ENCODE peak calls at places on chromosomes 13 and 19, in six cellular contexts. R is H9, D is mesenchymal stem cell, E is H1, G is IMR-90, X is trophoblast cell. T is an unnamed sample. For H3K4me1, the result is how much of the 10 kb centered on the place peaks cover.

GRCh38 chr13:49749852-49750251 is 42.6 kb downstream of the KPNA3 start:
- DNase-seq in R (no peak), D (peak), E (no peak), G (peak), X (no peak), T (no peak)

GRCh38 chr13:30713133-30713532 is 22.2 kb upstream of the ALOX5AP start:
- DNase-seq in R (no peak), D (peak), E (no peak), G (no peak), X (no peak), T (no peak)

GRCh38 chr13:64078480-64078936 is 2662.9 kb upstream of the PCDH20 start:
- DNase-seq in R (no peak), D (no peak), E (no peak), G (no peak), X (no peak), T (no peak)

GRCh38 chr13:46317120-46317519 is 69.9 kb downstream of the RUBCNL start:
- DNase-seq in R (no peak), D (peak), E (no peak), G (no peak), X (no peak), T (no peak)

GRCh38 chr19:50890422-50891252 is 17.4 kb downstream of the KLK2 start:
- DNase-seq in R (no peak), D (no peak), E (no peak), G (peak), X (no peak), T (no peak)

GRCh38 chr19:23515551-23515950 is 120.3 kb upstream of the ZNF91 start:
- DNase-seq in R (no peak), D (no peak), E (no peak), G (no peak), X (peak), T (no peak)

GRCh38 chr13:21526707-21527454 is 67.8 kb upstream of the ZDHHC20 start:
- DNase-seq in R (no peak), D (no peak), E (no peak), G (no peak), X (no peak), T (no peak)

GRCh38 chr19:51600940-51601575 is 29.1 kb downstream of the SIGLEC5 start:
- DNase-seq in R (no peak), D (no peak), E (no peak), G (no peak), X (no peak), T (no peak)

GRCh38 chr19:46998445-46999142 is 21.0 kb upstream of the NPAS1 start:
- DNase-seq in R (no peak), D (no peak), E (no peak), G (no peak), X (no peak), T (no peak)

GRCh38 chr13:47327856-47328255 is 431.0 kb upstream of the HTR2A start:
- DNase-seq in R (no peak), D (no peak), E (no peak), G (no peak), X (no peak), T (no peak)

GRCh38 chr19:19900124-19900523 is 622 bp upstream of the ZNF93 start:
- DNase-seq in R (no peak), D (peak), E (no peak), G (peak), X (no peak), T (no peak)

GRCh38 chr13:41955605-41956004 is 5.3 kb downstream of the VWA8 start:
- DNase-seq in R (no peak), D (no peak), E (no peak), G (no peak), X (no peak), T (no peak)

GRCh38 chr13:87954116-87954515 is 282.9 kb downstream of the SLITRK5 start:
- DNase-seq in R (no peak), D (peak), E (no peak), G (no peak), X (no peak), T (no peak)

GRCh38 chr13:45296259-45296658 is 44.7 kb downstream of the TPT1 start:
- DNase-seq in R (no peak), D (no peak), E (no peak), G (peak), X (no peak), T (no peak)

GRCh38 chr13:109209526-109209925 is 576.9 kb downstream of the IRS2 start:
- DNase-seq in R (no peak), D (no peak), E (no peak), G (no peak), X (no peak), T (no peak)

GRCh38 chr19:49064768-49065611 is at the start of gene NTF4:
- DNase-seq in R (peak), D (peak), E (no peak), G (no peak), X (peak), T (peak)

GRCh38 chr19:49200238-49200862 is 42.8 kb downstream of the TRPM4 start:
- DNase-seq in R (peak), D (no peak), E (no peak), G (no peak), X (no peak), T (no peak)

GRCh38 chr19:29538651-29539050 is 12.9 kb downstream of the VSTM2B start:
- DNase-seq in R (no peak), D (no peak), E (no peak), G (no peak), X (no peak), T (no peak)

GRCh38 chr13:114145256-114145655 is 12.8 kb upstream of the RASA3 start:
- DNase-seq in R (no peak), D (no peak), E (no peak), G (no peak), X (no peak), T (no peak)

GRCh38 chr19:45218887-45219780 is 26.1 kb downstream of the EXOC3L2 start:
- DNase-seq in R (no peak), D (no peak), E (no peak), G (no peak), X (no peak), T (no peak)

GRCh38 chr13:102777716-102778115 is 4.1 kb upstream of the TEX30 start:
- DNase-seq in R (no peak), D (no peak), E (no peak), G (no peak), X (no peak), T (no peak)

GRCh38 chr13:27211771-27212364 is 39.5 kb upstream of the RPL21 start:
- DNase-seq in R (no peak), D (peak), E (no peak), G (peak), X (no peak), T (no peak)

GRCh38 chr19:12944064-12944674 is 1.5 kb upstream of the RAD23A start:
- DNase-seq in R (no peak), D (no peak), E (no peak), G (no peak), X (no peak), T (no peak)

GRCh38 chr13:103178986-103179695 is 112.9 kb upstream of the SLC10A2 start:
- DNase-seq in R (no peak), D (no peak), E (no peak), G (no peak), X (no peak), T (no peak)

GRCh38 chr19:46426506-46427162 is 2.1 kb downstream of the PNMA8C start:
- DNase-seq in R (peak), D (peak), E (no peak), G (peak), X (peak), T (peak)

DNA sequence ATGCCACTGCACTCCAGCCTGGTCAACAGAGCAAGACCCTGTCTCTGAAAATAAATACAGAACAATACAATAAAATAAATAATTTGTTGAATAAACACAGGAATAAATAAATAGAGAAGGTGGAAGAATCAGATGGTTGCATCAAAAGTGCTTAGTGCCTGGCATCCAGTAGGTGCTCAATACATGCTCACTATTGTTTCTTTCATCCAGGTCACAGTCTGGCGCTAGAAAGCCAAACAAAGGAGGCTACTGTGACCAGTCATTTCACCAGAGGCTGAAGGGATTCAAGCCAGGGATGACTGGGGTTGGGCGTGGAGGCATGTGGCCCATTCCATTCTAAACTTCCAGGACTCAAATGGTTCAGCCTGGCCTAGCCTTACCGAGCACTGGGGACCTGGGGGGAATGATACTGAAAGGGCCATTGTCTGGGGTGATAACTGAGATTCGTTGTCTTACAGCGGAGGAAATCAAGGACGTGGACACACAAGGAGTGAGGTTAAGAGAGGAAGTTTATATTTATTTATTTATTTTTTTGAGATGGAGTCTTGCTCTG is 3.6 kb upstream of the NDUFB7 start:
- DNase-seq in R (no peak), D (no peak), E (no peak), G (no peak), X (no peak), T (no peak)
- H3K4me1 ChIP-seq in R (under half), D (under half), E (under half), G (under half), X (under half), T (under half)

DNA sequence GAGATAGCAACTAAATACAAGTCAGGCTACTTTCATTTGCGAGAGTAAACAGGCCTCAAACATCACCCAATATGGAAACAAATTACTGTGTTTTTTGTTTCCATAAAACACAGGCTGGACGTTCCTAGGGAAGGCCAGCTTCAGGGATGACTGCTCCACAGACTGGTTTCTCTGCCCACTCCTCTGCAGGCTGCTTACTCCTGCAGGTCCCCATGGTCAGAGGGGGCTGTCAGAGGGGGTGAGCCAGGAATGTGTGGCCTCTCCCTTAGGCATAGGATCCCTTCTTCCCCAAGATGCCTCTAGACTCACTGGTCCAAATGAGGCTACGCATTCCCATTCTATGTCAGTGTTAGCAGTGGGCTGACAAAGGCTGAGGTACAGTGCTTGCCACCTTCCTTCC is 229.9 kb downstream of the LHFPL6 start:
- DNase-seq in R (no peak), D (no peak), E (no peak), G (no peak), X (no peak), T (no peak)
- H3K14ac ChIP-seq in R (no peak), D (no peak), E (no peak), G (no peak), X (no peak), T (no peak)

GRCh38 chr19:18543814-18544475 is 572 bp upstream of the FKBP8 start:
- DNase-seq in R (peak), D (peak), E (no peak), G (peak), X (peak), T (peak)

GRCh38 chr19:18541992-18542935 is 1.1 kb downstream of the FKBP8 start:
- DNase-seq in R (peak), D (no peak), E (no peak), G (no peak), X (no peak), T (no peak)

GRCh38 chr19:18541258-18541991 is 1.9 kb downstream of the FKBP8 start:
- DNase-seq in R (no peak), D (peak), E (no peak), G (no peak), X (peak), T (no peak)

GRCh38 chr19:18539372-18539771 is 4.0 kb downstream of the FKBP8 start:
- DNase-seq in R (no peak), D (no peak), E (no peak), G (no peak), X (no peak), T (no peak)

GRCh38 chr19:18542936-18543813 is at the start of gene FKBP8:
- DNase-seq in R (peak), D (peak), E (peak), G (peak), X (peak), T (peak)
- H4K8ac ChIP-seq in R (no peak), D (peak), E (no peak), G (peak), X (peak), T (no peak)

DNA sequence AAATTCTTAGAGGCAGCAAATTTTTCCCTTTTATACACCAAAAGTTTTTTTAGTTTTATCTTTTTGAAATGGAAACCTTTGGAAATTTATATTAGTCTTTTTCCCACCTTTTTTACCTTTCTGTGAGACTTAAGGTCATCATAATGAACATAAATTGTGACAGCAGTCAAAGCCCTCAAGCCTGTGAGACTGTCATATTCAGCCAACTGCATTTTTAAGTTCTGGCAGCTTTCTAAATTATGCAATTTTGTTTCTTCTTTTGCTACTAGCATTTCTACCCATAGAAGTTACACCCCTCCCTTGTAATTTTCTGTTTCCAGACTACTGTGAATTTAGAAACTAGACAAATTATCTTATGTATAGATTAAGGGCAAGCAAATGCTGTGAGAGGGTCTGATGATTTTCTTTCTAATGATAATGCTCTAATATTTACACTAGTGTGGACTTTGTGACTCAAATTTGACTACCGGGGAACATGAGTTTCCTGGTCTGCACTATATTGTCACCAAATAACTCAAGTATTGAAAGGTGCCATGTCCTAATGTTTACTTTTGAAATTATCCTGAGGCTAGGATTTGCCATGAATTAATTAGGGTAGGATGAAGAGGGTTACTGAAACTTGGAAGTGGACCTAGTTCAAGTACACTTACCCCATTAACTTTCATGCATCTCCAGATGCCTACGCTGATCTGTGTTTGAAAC is 43.7 kb downstream of the FRY start:
- DNase-seq in R (no peak), D (no peak), E (no peak), G (no peak), X (no peak), T (no peak)
- H3K4me1 ChIP-seq in R (under half), D (under half), E (under half), G (under half), X (under half), T (under half)

GRCh38 chr13:111121421-111121820 is 6.3 kb downstream of the ARHGEF7 start:
- DNase-seq in R (no peak), D (no peak), E (no peak), G (no peak), X (no peak), T (no peak)

GRCh38 chr13:111122631-111123030 is 7.5 kb downstream of the ARHGEF7 start:
- DNase-seq in R (no peak), D (no peak), E (no peak), G (no peak), X (peak), T (no peak)

GRCh38 chr13:111123221-111123620 is 8.1 kb downstream of the ARHGEF7 start:
- DNase-seq in R (no peak), D (no peak), E (no peak), G (no peak), X (peak), T (no peak)

GRCh38 chr13:111122056-111122455 is 6.9 kb downstream of the ARHGEF7 start:
- DNase-seq in R (no peak), D (no peak), E (no peak), G (peak), X (peak), T (no peak)

GRCh38 chr13:111123649-111124048 is 8.5 kb downstream of the ARHGEF7 start:
- DNase-seq in R (no peak), D (no peak), E (no peak), G (no peak), X (no peak), T (no peak)
- H3K14ac ChIP-seq in R (no peak), D (no peak), E (no peak), G (no peak), X (no peak), T (no peak)

DNA sequence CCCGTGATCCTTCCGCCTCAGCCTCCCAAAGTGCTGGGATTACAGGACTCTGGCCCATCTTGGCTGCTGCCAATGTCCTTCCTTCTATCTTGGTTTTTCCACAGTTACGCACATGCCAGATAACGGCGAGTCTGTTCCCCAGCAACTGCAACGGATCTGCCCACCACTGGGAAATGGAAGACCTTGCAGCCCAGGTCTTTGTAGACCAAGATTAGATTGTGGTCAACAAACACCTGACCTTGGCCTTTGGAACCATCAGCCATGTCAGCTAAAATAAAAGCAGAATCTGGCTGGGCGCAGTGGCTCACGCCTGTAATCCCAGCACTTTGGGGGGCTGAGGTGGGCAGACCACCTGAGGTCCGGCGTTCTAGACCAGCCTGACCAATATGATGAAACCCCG is 10.4 kb upstream of the LDLR start:
- DNase-seq in R (no peak), D (no peak), E (no peak), G (no peak), X (no peak), T (no peak)
- H4K8ac ChIP-seq in R (no peak), D (no peak), E (peak), G (no peak), X (no peak), T (no peak)

DNA sequence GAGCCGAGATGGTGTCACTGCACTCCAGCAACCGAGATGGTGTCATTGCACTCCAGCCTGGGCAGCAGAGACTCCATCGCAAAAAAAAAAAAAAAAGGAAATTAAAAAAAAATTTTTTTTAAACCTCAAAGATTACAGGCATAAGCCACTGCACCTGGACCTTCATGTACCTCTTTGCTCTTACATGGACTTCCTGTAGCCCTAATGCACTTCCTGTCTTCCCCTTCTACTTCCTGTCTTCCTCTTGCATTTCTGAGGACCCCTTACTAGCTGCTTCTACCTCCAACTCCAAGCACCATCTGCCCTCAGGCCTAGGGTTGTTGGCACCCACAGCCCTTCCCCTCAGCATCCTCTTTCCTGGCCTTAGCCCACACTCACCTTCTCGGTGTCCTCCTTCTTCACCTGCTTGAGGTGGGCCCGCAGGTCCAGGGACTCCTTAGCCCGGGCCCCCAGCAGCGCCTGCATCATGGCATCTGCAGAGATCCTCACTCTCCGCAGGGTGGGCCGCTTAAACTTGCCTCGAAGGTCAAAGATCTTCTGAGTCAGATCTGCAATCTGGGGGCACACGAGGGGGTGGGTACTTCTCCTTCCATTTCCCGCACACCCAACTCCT is 3.8 kb downstream of the TNNI3 start:
- DNase-seq in R (no peak), D (no peak), E (no peak), G (no peak), X (no peak), T (no peak)
- H3K4me1 ChIP-seq in R (under half), D (under half), E (under half), G (under half), X (under half), T (under half)

DNA sequence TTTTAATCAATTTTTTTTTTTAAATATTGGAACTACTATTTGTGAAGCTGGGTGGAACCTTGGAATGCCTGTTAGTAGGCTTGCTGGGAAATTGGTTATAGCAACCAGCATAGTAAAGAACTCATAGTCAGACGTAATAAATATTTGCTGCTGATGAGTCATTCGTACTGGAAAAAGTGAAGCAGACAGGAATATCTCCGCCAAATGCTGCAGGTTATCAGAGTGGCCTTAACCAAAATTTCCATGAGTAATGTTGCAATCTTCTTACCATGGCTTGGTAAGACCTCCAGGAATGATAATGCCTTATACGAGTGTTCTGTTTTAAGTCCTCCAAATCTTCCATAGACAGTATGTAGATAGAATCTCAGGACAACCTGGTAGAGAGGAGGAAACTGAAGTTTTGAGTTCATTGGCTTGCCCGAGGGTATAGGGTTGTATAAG is 34.2 kb downstream of the MBNL2 start:
- DNase-seq in R (no peak), D (peak), E (no peak), G (peak), X (peak), T (no peak)
- H3K14ac ChIP-seq in R (no peak), D (no peak), E (no peak), G (peak), X (no peak), T (no peak)